ENCODE peak calls at places on chromosome 16, in four cellular contexts. One of them, this sample, is unnamed.

GRCh38 chr16:48608452-48608851 is 1.5 kb downstream of the N4BP1 start:
- DNase-seq in K562: no peak
- DNase-seq in Panc1: no peak
- DNase-seq in HCT116: no peak
- DNase-seq in this sample: no peak

GRCh38 chr16:75589301-75589700 is 23.1 kb downstream of the GABARAPL2 start:
- DNase-seq in HCT116: no peak
- DNase-seq in K562: no peak
- DNase-seq in Panc1: no peak
- DNase-seq in this sample: no peak

GRCh38 chr16:75304521-75305363 is 53.3 kb upstream of the BCAR1 start:
- DNase-seq in HCT116: peak
- DNase-seq in K562: peak
- DNase-seq in Panc1: no peak
- DNase-seq in this sample: peak

GRCh38 chr16:14150796-14151195 is 79.7 kb downstream of the MRTFB start:
- DNase-seq in K562: no peak
- DNase-seq in HCT116: no peak
- DNase-seq in Panc1: no peak
- DNase-seq in this sample: no peak

GRCh38 chr16:19696312-19696711 is 21.7 kb downstream of the KNOP1 start:
- DNase-seq in Panc1: peak
- DNase-seq in HCT116: no peak
- DNase-seq in K562: peak
- DNase-seq in this sample: no peak

GRCh38 chr16:47726031-47726675 is 265.0 kb downstream of the PHKB start:
- DNase-seq in Panc1: no peak
- DNase-seq in K562: no peak
- DNase-seq in HCT116: no peak
- DNase-seq in this sample: peak

GRCh38 chr16:17470002-17470870 is 524 bp downstream of the XYLT1 start:
- DNase-seq in HCT116: no peak
- DNase-seq in K562: no peak
- DNase-seq in Panc1: no peak
- DNase-seq in this sample: no peak

GRCh38 chr16:52498640-52499039 is 48.3 kb downstream of the TOX3 start:
- DNase-seq in HCT116: no peak
- DNase-seq in K562: no peak
- DNase-seq in Panc1: no peak
- DNase-seq in this sample: no peak

GRCh38 chr16:3612510-3613466 is 1.4 kb upstream of the SLX4 start:
- DNase-seq in K562: peak
- DNase-seq in Panc1: no peak
- DNase-seq in HCT116: no peak
- DNase-seq in this sample: no peak

GRCh38 chr16:49396206-49396720 is 22.7 kb downstream of the C16orf78 start:
- DNase-seq in Panc1: no peak
- DNase-seq in HCT116: no peak
- DNase-seq in K562: no peak
- DNase-seq in this sample: no peak

GRCh38 chr16:17724242-17724898 is 253.6 kb upstream of the XYLT1 start:
- DNase-seq in Panc1: no peak
- DNase-seq in HCT116: no peak
- DNase-seq in K562: peak
- DNase-seq in this sample: no peak

GRCh38 chr16:12141073-12141472 is 164.5 kb downstream of the SNX29 start:
- DNase-seq in Panc1: no peak
- DNase-seq in HCT116: no peak
- DNase-seq in K562: no peak
- DNase-seq in this sample: no peak

GRCh38 chr16:79843631-79844043 is 243.1 kb upstream of the MAF start:
- DNase-seq in Panc1: no peak
- DNase-seq in K562: no peak
- DNase-seq in HCT116: no peak
- DNase-seq in this sample: no peak

GRCh38 chr16:50252874-50253510 is 13.4 kb upstream of the ADCY7 start:
- DNase-seq in Panc1: no peak
- DNase-seq in HCT116: no peak
- DNase-seq in K562: peak
- DNase-seq in this sample: no peak

GRCh38 chr16:54268766-54269165 is 17.8 kb downstream of the IRX3 start:
- DNase-seq in Panc1: no peak
- DNase-seq in K562: no peak
- DNase-seq in HCT116: no peak
- DNase-seq in this sample: no peak

GRCh38 chr16:54489225-54489781 is 202.7 kb upstream of the IRX3 start:
- DNase-seq in HCT116: no peak
- DNase-seq in K562: no peak
- DNase-seq in Panc1: no peak
- DNase-seq in this sample: no peak

GRCh38 chr16:24499193-24499814 is 40.1 kb upstream of the RBBP6 start:
- DNase-seq in HCT116: peak
- DNase-seq in K562: peak
- DNase-seq in Panc1: no peak
- DNase-seq in this sample: peak

GRCh38 chr16:65315004-65315398 is 193.1 kb upstream of the CDH11 start:
- DNase-seq in K562: no peak
- DNase-seq in HCT116: no peak
- DNase-seq in Panc1: no peak
- DNase-seq in this sample: no peak

GRCh38 chr16:12833939-12834338 is 30.3 kb upstream of the CPPED1 start:
- DNase-seq in K562: peak
- DNase-seq in Panc1: no peak
- DNase-seq in HCT116: peak
- DNase-seq in this sample: peak

GRCh38 chr16:69888005-69888560 is 63.1 kb upstream of the CLEC18A start:
- DNase-seq in Panc1: no peak
- DNase-seq in HCT116: no peak
- DNase-seq in K562: no peak
- DNase-seq in this sample: no peak

GRCh38 chr16:63461248-63461841 is 1425.1 kb upstream of the CDH8 start:
- DNase-seq in Panc1: peak
- DNase-seq in HCT116: no peak
- DNase-seq in K562: peak
- DNase-seq in this sample: peak

GRCh38 chr16:10981697-10982216 is 37.4 kb downstream of the CLEC16A start:
- DNase-seq in HCT116: peak
- DNase-seq in Panc1: no peak
- DNase-seq in K562: peak
- DNase-seq in this sample: peak

GRCh38 chr16:84062734-84063640 is 20.4 kb upstream of the SLC38A8 start:
- DNase-seq in Panc1: no peak
- DNase-seq in HCT116: peak
- DNase-seq in K562: peak
- DNase-seq in this sample: peak

GRCh38 chr16:50067290-50067853 is 1.6 kb downstream of the HEATR3 start:
- DNase-seq in HCT116: peak
- DNase-seq in Panc1: no peak
- DNase-seq in K562: peak
- DNase-seq in this sample: peak

GRCh38 chr16:53809088-53809951 is 105.4 kb downstream of the FTO start:
- DNase-seq in K562: no peak
- DNase-seq in Panc1: no peak
- DNase-seq in HCT116: no peak
- DNase-seq in this sample: no peak

GRCh38 chr16:2817496-2818277 is 650 bp downstream of the PRSS21 start:
- DNase-seq in Panc1: no peak
- DNase-seq in K562: no peak
- DNase-seq in HCT116: no peak
- DNase-seq in this sample: no peak

GRCh38 chr16:85138073-85138824 is 26.0 kb upstream of the CIBAR2 start:
- DNase-seq in K562: no peak
- DNase-seq in Panc1: no peak
- DNase-seq in HCT116: no peak
- DNase-seq in this sample: no peak

GRCh38 chr16:85136705-85137322 is 24.5 kb upstream of the CIBAR2 start:
- DNase-seq in Panc1: no peak
- DNase-seq in K562: no peak
- DNase-seq in HCT116: no peak
- DNase-seq in this sample: peak

GRCh38 chr16:85136213-85136704 is 24.0 kb upstream of the CIBAR2 start:
- DNase-seq in K562: peak
- DNase-seq in Panc1: no peak
- DNase-seq in HCT116: no peak
- DNase-seq in this sample: no peak

GRCh38 chr16:85138825-85139627 is 26.8 kb upstream of the CIBAR2 start:
- DNase-seq in HCT116: no peak
- DNase-seq in K562: no peak
- DNase-seq in Panc1: no peak
- DNase-seq in this sample: no peak

GRCh38 chr16:85137323-85138072 is 25.2 kb upstream of the CIBAR2 start:
- DNase-seq in K562: peak
- DNase-seq in Panc1: no peak
- DNase-seq in HCT116: no peak
- DNase-seq in this sample: peak
- TF ChIP-seq TCF7L2 in K562: no peak
- TF ChIP-seq TCF7L2 in Panc1: no peak
- TF ChIP-seq TCF7L2 in HCT116: no peak
- TF ChIP-seq TCF7L2 in this sample: no peak

GRCh38 chr16:57572978-57573733 is 30.7 kb downstream of the ADGRG5 start:
- DNase-seq in Panc1: no peak
- DNase-seq in HCT116: no peak
- DNase-seq in K562: no peak
- DNase-seq in this sample: no peak
- TF ChIP-seq TCF7L2 in Panc1: no peak
- TF ChIP-seq TCF7L2 in HCT116: no peak
- TF ChIP-seq TCF7L2 in K562: no peak
- TF ChIP-seq TCF7L2 in this sample: no peak

GRCh38 chr16:86384980-86385379 is 125.3 kb upstream of the FOXF1 start:
- DNase-seq in K562: no peak
- DNase-seq in HCT116: no peak
- DNase-seq in Panc1: no peak
- DNase-seq in this sample: no peak

GRCh38 chr16:86382067-86382773 is 128.1 kb upstream of the FOXF1 start:
- DNase-seq in Panc1: no peak
- DNase-seq in HCT116: no peak
- DNase-seq in K562: no peak
- DNase-seq in this sample: no peak

GRCh38 chr16:86383488-86384262 is 126.7 kb upstream of the FOXF1 start:
- DNase-seq in Panc1: no peak
- DNase-seq in HCT116: no peak
- DNase-seq in K562: peak
- DNase-seq in this sample: no peak

GRCh38 chr16:86382774-86383407 is 127.4 kb upstream of the FOXF1 start:
- DNase-seq in HCT116: no peak
- DNase-seq in Panc1: no peak
- DNase-seq in K562: no peak
- DNase-seq in this sample: no peak

GRCh38 chr16:86384263-86384649 is 126.1 kb upstream of the FOXF1 start:
- DNase-seq in HCT116: no peak
- DNase-seq in K562: no peak
- DNase-seq in Panc1: no peak
- DNase-seq in this sample: no peak
- TF ChIP-seq TCF7L2 in HCT116: no peak
- TF ChIP-seq TCF7L2 in K562: no peak
- TF ChIP-seq TCF7L2 in Panc1: no peak
- TF ChIP-seq TCF7L2 in this sample: no peak

DNA sequence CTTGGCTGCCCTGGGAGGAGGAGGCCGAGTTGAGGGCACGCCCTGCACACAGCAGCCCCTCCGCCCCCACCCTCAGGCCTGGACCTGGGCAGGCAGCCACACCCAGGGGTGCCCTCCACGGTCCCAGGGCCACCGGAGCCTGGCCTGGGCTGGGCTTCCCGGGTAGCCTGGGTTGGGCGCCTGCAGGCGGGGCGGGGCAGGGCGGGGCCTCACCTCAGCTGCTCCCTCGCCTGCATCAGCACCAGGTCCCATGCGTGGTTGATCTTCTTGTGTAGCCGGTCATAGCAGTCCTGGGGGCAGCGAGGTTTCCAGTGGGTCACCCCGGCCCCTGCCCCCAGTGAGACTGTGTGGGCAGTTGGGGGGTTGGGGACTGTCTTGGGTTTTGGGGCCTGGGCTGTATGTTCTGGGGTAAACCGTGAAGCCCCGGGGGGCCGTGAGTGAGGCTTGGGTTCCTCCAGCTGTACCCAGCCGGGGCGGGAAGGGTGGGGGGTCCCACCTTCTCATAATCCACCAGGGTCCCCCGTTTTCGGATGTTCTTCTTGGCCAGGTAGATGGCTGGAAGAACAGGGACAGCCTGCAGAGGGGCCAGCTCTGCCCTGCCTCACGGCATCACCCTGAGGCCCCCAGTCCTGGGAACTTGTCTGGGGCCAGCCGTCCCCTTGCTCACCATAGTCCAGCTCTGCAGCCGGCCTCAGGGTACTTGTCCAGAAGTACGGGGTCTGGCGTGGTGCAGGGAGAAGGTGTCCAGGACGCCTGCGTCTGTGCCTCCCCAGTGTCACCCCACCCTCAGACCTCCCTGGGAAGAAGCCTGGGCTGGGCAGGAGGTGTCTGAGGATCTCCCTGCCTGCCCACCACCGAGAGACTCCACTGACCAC is 2.0 kb downstream of the RGS11 start:
- DNase-seq in Panc1: no peak
- DNase-seq in HCT116: no peak
- DNase-seq in K562: peak
- DNase-seq in this sample: no peak
- TF ChIP-seq TCF7L2 in Panc1: no peak
- TF ChIP-seq TCF7L2 in HCT116: no peak
- TF ChIP-seq TCF7L2 in K562: no peak
- TF ChIP-seq TCF7L2 in this sample: no peak

GRCh38 chr16:81545470-81546175 is 101.0 kb downstream of the CMIP start:
- DNase-seq in K562: no peak
- DNase-seq in Panc1: no peak
- DNase-seq in HCT116: no peak
- DNase-seq in this sample: no peak
- TF ChIP-seq TCF7L2 in K562: no peak
- TF ChIP-seq TCF7L2 in Panc1: no peak
- TF ChIP-seq TCF7L2 in HCT116: no peak
- TF ChIP-seq TCF7L2 in this sample: no peak

GRCh38 chr16:82033006-82033405 is 2.0 kb upstream of the HSD17B2 start:
- DNase-seq in HCT116: no peak
- DNase-seq in K562: no peak
- DNase-seq in Panc1: no peak
- DNase-seq in this sample: no peak
- TF ChIP-seq TCF7L2 in HCT116: no peak
- TF ChIP-seq TCF7L2 in K562: no peak
- TF ChIP-seq TCF7L2 in Panc1: no peak
- TF ChIP-seq TCF7L2 in this sample: no peak

DNA sequence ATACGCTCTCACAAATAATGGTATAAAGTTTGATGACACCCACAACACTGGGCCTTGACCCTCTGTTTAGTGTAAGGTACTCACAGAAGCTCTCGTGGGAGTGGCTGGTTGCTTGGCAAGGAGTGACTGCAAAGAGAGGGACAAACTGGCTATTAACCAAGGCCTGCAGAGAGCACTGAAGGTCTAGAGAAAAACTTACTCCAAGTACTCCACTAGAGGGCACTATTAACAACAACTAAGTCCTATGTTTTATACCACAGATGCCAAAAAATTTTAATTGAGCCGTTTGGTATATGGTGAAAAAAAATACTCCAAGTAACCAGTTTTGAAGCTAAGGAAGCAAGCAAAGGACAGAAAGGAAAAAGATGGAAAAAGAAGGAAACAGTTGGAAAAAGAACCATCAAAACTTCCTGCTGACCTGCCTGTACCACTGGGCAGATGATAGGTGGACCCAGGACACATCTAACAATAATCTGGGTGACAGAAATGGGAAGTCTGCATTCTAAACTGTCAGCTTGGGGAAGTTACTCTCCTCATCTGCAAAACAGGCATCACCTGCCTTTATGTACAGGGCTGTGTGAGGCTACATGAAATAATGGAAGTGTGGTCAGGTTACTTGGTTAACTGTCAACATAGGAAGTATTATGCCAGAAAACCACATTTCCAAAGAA is 23.2 kb downstream of the DYNC1LI2 start:
- DNase-seq in HCT116: peak
- DNase-seq in K562: peak
- DNase-seq in Panc1: no peak
- DNase-seq in this sample: peak
- TF ChIP-seq TCF7L2 in HCT116: no peak
- TF ChIP-seq TCF7L2 in K562: no peak
- TF ChIP-seq TCF7L2 in Panc1: no peak
- TF ChIP-seq TCF7L2 in this sample: no peak

This sample was measured in HepG2.